ENCODE peak calls at places on chromosomes 2 and 18, in eight cellular contexts. I is NCI-H2029 treated with DMSO at 0.1 percent for 48 hours; H is NCI-H1092 treated with DMSO at 0.1 percent for 48 hours; A is GM06990; M is stimulated activated CD4-positive, alpha-beta T cell treated with anti-CD3 and anti-CD28 coated beads, TNF-alpha, amount 100 ng/mL, for 1 hour; R is HEK293T; S is nephron progenitor cell; F is CD4-positive, alpha-beta T cell. T is an unnamed sample.

GRCh38 chr2:47300081-47300480 is 102.9 kb upstream of the MSH2 start:
- DNase-seq in R (no peak), M (no peak), I (no peak), S (no peak), H (no peak), F (no peak), A (no peak), T (no peak)

GRCh38 chr2:152910970-152911369 is 192.6 kb downstream of the ARL6IP6 start:
- DNase-seq in M (no peak), I (no peak), R (no peak), H (no peak), F (no peak), S (no peak), A (no peak), T (no peak)

GRCh38 chr2:55779459-55780421 is 86.1 kb upstream of the PNPT1 start:
- DNase-seq in H (no peak), A (no peak), I (no peak), M (no peak), R (no peak), S (no peak), F (no peak), T (no peak)

GRCh38 chr2:46801731-46802664 is 113.6 kb downstream of the MCFD2 start:
- DNase-seq in A (no peak), I (no peak), H (no peak), M (no peak), R (no peak), S (no peak), F (no peak), T (no peak)

GRCh38 chr18:5678779-5679406 is 135.1 kb upstream of the EPB41L3 start:
- DNase-seq in R (no peak), H (no peak), M (no peak), S (no peak), F (no peak), I (no peak), A (no peak), T (no peak)

GRCh38 chr18:8910843-8911242 is 191.7 kb upstream of the NDUFV2 start:
- DNase-seq in F (no peak), R (no peak), S (no peak), I (no peak), A (no peak), H (no peak), M (no peak), T (no peak)

GRCh38 chr2:73933194-73933593 is 6.5 kb downstream of the DGUOK start:
- DNase-seq in F (no peak), M (no peak), A (no peak), I (peak; percentile 31), H (peak; percentile 20), S (no peak), R (no peak), T (no peak)

GRCh38 chr2:30148850-30149249 is 2.0 kb downstream of the YPEL5 start:
- DNase-seq in S (no peak), M (no peak), F (no peak), H (no peak), A (no peak), R (no peak), I (no peak), T (no peak)

GRCh38 chr2:152513681-152514080 is 178.7 kb downstream of the FMNL2 start:
- DNase-seq in H (peak; percentile 7), S (no peak), R (no peak), F (no peak), I (no peak), M (no peak), A (no peak), T (no peak)

GRCh38 chr2:217851191-217852020 is 151.4 kb downstream of the TNS1 start:
- DNase-seq in S (no peak), H (no peak), F (no peak), M (no peak), A (no peak), R (no peak), I (no peak), T (no peak)

GRCh38 chr18:67788784-67789545 is 272.4 kb upstream of the DSEL start:
- DNase-seq in I (no peak), R (no peak), F (no peak), H (no peak), A (no peak), S (no peak), M (no peak), T (no peak)